ENCODE peak calls at places on chromosome 16, in five cellular contexts. B, E, M, R and J are unnamed samples.

GRCh38 chr16:83956336-83957289 is 3.6 kb downstream of the OSGIN1 start:
- DNase-seq in B (peak), E (peak), M (peak), R (peak), J (peak)

GRCh38 chr16:20004931-20005330 is 68.8 kb downstream of the GPR139 start:
- DNase-seq in B (peak), E (no peak), M (peak), R (peak), J (no peak)

GRCh38 chr16:75254359-75254837 is 3.0 kb upstream of the BCAR1 start:
- DNase-seq in B (no peak), E (no peak), M (no peak), R (no peak), J (no peak)

GRCh38 chr16:3188925-3189825 is 1.2 kb downstream of the OR1F1 start:
- DNase-seq in B (peak), E (no peak), M (peak), R (no peak), J (no peak)

GRCh38 chr16:85675528-85675927 is 13.2 kb downstream of the GINS2 start:
- DNase-seq in B (peak), E (no peak), M (peak), R (no peak), J (no peak)

GRCh38 chr16:56603589-56603988 is 4.8 kb upstream of the MT2A start:
- DNase-seq in B (peak), E (no peak), M (peak), R (no peak), J (peak)

GRCh38 chr16:86396918-86397317 is 113.4 kb upstream of the FOXF1 start:
- DNase-seq in B (no peak), E (no peak), M (no peak), R (no peak), J (peak)

GRCh38 chr16:68079616-68080344 is 5.4 kb upstream of the NFATC3 start:
- DNase-seq in B (peak), E (no peak), M (peak), R (no peak), J (no peak)

GRCh38 chr16:89370081-89370511 is 120.3 kb downstream of the ANKRD11 start:
- DNase-seq in B (no peak), E (no peak), M (no peak), R (no peak), J (no peak)

GRCh38 chr16:73213761-73214480 is 166.0 kb upstream of the ZFHX3 start:
- DNase-seq in B (no peak), E (no peak), M (no peak), R (no peak), J (no peak)

GRCh38 chr16:15041260-15042011 is 14.4 kb downstream of the NTAN1 start:
- DNase-seq in B (peak), E (no peak), M (no peak), R (no peak), J (no peak)

GRCh38 chr16:64996641-64997040 is 125.2 kb downstream of the CDH11 start:
- DNase-seq in B (no peak), E (no peak), M (no peak), R (no peak), J (no peak)

GRCh38 chr16:67236551-67237395 is 9.8 kb downstream of the TMEM208 start:
- DNase-seq in B (peak), E (no peak), M (peak), R (peak), J (peak)

GRCh38 chr16:53504665-53505064 is 1.7 kb upstream of the AKTIP start:
- DNase-seq in B (no peak), E (no peak), M (no peak), R (no peak), J (no peak)

GRCh38 chr16:29806096-29806579 is at the start of gene MAZ:
- DNase-seq in B (no peak), E (no peak), M (no peak), R (no peak), J (peak)

GRCh38 chr16:58258326-58258725 is 36.5 kb downstream of the PRSS54 start:
- DNase-seq in B (no peak), E (no peak), M (no peak), R (no peak), J (no peak)

GRCh38 chr16:15759070-15759469 is 97.8 kb downstream of the MYH11 start:
- DNase-seq in B (no peak), E (no peak), M (no peak), R (no peak), J (no peak)

GRCh38 chr16:49452108-49452507 is 78.5 kb downstream of the C16orf78 start:
- DNase-seq in B (no peak), E (no peak), M (no peak), R (no peak), J (no peak)

GRCh38 chr16:9092963-9093477 is 1.6 kb downstream of the HAPSTR1 start:
- DNase-seq in B (peak), E (no peak), M (no peak), R (no peak), J (no peak)

GRCh38 chr16:2282866-2283555 is 15.1 kb upstream of the RNPS1 start:
- DNase-seq in B (no peak), E (no peak), M (no peak), R (no peak), J (no peak)

GRCh38 chr16:30894540-30895368 is 877 bp upstream of the BCL7C start:
- DNase-seq in B (no peak), E (no peak), M (no peak), R (no peak), J (no peak)

GRCh38 chr16:1788708-1789100 is 4.8 kb downstream of the IGFALS start:
- DNase-seq in B (no peak), E (no peak), M (no peak), R (no peak), J (no peak)

DNA sequence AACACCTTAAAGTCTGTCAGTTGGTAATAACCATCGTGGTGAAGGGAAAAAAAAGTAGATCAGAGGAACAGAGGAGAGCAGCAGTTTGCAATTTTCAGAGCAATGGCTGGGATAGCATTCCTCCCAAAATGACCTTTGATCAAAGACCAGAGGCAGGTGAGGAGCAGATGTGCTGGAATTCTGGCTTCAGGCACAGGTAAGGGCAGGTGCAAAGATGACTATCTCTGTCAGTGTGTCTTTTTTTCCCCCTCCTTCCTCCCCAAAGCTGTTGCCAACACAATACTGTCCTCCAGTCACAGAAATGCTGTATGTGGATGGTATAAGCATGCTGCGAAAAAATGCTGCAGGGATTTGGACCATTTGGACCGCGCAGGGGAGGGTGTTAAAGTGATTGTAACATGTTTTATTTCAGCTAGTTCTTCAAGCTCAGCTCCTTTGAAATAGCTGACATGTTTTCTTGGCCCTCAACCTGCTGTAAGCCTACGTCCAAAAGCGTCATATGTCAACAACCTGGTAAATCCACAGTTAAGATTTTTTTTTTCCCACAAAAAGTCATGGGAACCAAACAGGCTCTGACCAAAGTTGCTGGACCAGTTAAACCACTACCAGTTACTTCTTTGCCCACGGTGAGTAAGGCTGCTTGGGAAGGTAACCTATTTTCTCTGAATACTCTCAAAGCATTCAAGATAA is 166.5 kb downstream of the XYLT1 start:
- DNase-seq in B (no peak), E (no peak), M (no peak), R (no peak), J (peak)
- TF ChIP-seq SRF in B (no peak), E (no peak), M (no peak), R (no peak), J (no peak)

DNA sequence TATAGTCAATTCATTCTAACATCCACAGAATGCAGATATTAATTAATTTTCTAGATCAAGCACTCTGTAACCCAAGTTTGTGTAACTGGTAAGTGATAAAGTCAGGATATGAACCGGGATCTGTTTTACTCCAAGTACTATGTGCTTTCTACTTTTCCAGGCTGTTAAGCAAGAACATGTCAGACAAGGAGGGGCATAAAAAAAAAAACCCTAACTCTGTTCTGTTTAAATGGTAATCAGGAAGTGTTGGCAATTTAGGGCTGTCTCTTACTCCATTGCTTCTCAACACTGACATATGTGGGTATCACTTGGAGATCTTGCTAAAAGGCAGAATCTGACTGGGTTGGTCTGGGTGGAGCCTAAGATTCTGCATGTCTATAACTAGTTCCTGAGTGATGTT is 50.3 kb downstream of the HSD17B2 start:
- DNase-seq in B (no peak), E (no peak), M (no peak), R (no peak), J (no peak)
- TF ChIP-seq SRF in B (no peak), E (no peak), M (no peak), R (no peak), J (no peak)

GRCh38 chr16:27515874-27516353 is 33.8 kb downstream of the GTF3C1 start:
- DNase-seq in B (peak), E (no peak), M (peak), R (peak), J (peak)
- TF ChIP-seq SRF in B (no peak), E (no peak), M (no peak), R (no peak), J (no peak)

GRCh38 chr16:10994571-10994970 is 50.2 kb downstream of the CLEC16A start:
- DNase-seq in B (no peak), E (no peak), M (no peak), R (no peak), J (no peak)

GRCh38 chr16:10990378-10990777 is 46.0 kb downstream of the CLEC16A start:
- DNase-seq in B (no peak), E (no peak), M (no peak), R (no peak), J (no peak)

GRCh38 chr16:10992797-10993196 is 48.4 kb downstream of the CLEC16A start:
- DNase-seq in B (peak), E (no peak), M (no peak), R (no peak), J (peak)

GRCh38 chr16:10993649-10994048 is 49.3 kb downstream of the CLEC16A start:
- DNase-seq in B (no peak), E (no peak), M (no peak), R (no peak), J (no peak)

GRCh38 chr16:10992112-10992511 is 47.7 kb downstream of the CLEC16A start:
- DNase-seq in B (no peak), E (no peak), M (no peak), R (no peak), J (no peak)
- TF ChIP-seq SRF in B (no peak), E (no peak), M (no peak), R (no peak), J (no peak)

DNA sequence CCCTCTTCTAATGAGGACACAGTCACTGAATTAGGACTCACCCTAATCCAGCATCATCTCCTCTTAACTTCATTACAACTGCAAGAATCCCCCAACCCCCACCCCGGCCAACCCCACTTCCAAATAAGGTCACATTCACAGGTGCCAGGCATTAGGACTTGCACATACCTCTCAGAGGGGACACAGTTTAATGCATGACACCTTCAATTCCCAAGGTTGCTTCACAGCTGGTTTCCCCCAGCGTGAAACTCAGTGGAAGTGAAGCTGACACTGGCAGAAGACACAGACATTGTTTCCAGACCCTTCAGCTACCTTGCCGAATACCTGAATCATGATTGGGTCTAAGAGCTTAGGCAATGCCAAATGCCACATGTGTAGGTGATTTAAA is 217.0 kb upstream of the DYNLRB2 start:
- DNase-seq in B (no peak), E (no peak), M (no peak), R (no peak), J (no peak)
- TF ChIP-seq SRF in B (no peak), E (no peak), M (no peak), R (peak), J (no peak)

GRCh38 chr16:69762843-69763556 is 868 bp downstream of the WWP2 start:
- DNase-seq in B (peak), E (no peak), M (peak), R (no peak), J (no peak)
- TF ChIP-seq SRF in B (no peak), E (no peak), M (no peak), R (no peak), J (no peak)